ENCODE peak calls at places on chromosomes 6 and 20, in five cellular contexts. O is ovary, C is A549, H is suprapubic skin, A is transverse colon. E is an unnamed sample. For H3K4me1, the result is how much of the 10 kb centered on the place peaks cover.

GRCh38 chr20:26276811-26277210 is 580.2 kb upstream of the ZNF337 start:
- DNase-seq in H (no peak), A (no peak), O (no peak), C (no peak), E (no peak)

GRCh38 chr6:31620586-31621319 is at the start of gene PRRC2A:
- DNase-seq in H (peak), A (peak), O (peak), C (no peak), E (peak)

GRCh38 chr20:36541227-36542018 is at the start of gene MYL9:
- DNase-seq in O (peak), H (peak), A (peak), C (no peak), E (peak)

GRCh38 chr20:13105864-13106457 is 97.2 kb downstream of the SPTLC3 start:
- DNase-seq in H (no peak), O (no peak), C (peak), A (no peak), E (no peak)

GRCh38 chr20:21020656-21021004 is 85.5 kb downstream of the LINC00237 start:
- DNase-seq in A (no peak), C (no peak), O (no peak), H (no peak), E (no peak)

GRCh38 chr6:27092316-27092692 is 155.2 kb upstream of the PRSS16 start:
- DNase-seq in C (no peak), O (no peak), H (no peak), A (no peak), E (no peak)

GRCh38 chr6:133953634-133954415 is 801 bp downstream of the TBPL1 start:
- DNase-seq in H (no peak), O (no peak), C (no peak), A (no peak), E (no peak)

GRCh38 chr20:49400410-49400809 is 82.1 kb downstream of the KCNB1 start:
- DNase-seq in O (peak), H (no peak), C (no peak), A (peak), E (peak)

GRCh38 chr20:63060057-63060991 is 53.6 kb upstream of the BHLHE23 start:
- DNase-seq in A (no peak), O (no peak), H (peak), C (no peak), E (no peak)

GRCh38 chr6:57021086-57021720 is 25.3 kb upstream of the KIAA1586 start:
- DNase-seq in A (no peak), O (no peak), C (peak), H (no peak), E (no peak)

GRCh38 chr6:11374036-11375010 is 141.9 kb upstream of the NEDD9 start:
- DNase-seq in O (no peak), H (no peak), C (no peak), A (no peak), E (no peak)

GRCh38 chr6:54981647-54982046 is 135.1 kb downstream of the FAM83B start:
- DNase-seq in H (no peak), O (no peak), C (no peak), A (no peak), E (no peak)

GRCh38 chr6:16729183-16729696 is 32.0 kb downstream of the ATXN1 start:
- DNase-seq in C (peak), A (no peak), O (no peak), H (no peak), E (no peak)

GRCh38 chr6:135944120-135944519 is 92.6 kb downstream of the PDE7B start:
- DNase-seq in H (no peak), C (no peak), A (no peak), O (no peak), E (no peak)

GRCh38 chr6:84897874-84898635 is 133.7 kb upstream of the TBX18 start:
- DNase-seq in H (no peak), O (no peak), A (no peak), C (peak), E (no peak)

GRCh38 chr6:110575910-110576463 is 99.6 kb upstream of the SLC22A16 start:
- DNase-seq in H (no peak), C (no peak), O (no peak), A (no peak), E (no peak)

GRCh38 chr6:56995347-56995746 is 40.4 kb downstream of the BEND6 start:
- DNase-seq in O (no peak), H (no peak), C (peak), A (no peak), E (no peak)

GRCh38 chr6:97102152-97102790 is 177.7 kb downstream of the KLHL32 start:
- DNase-seq in A (no peak), C (no peak), O (no peak), H (no peak), E (no peak)

GRCh38 chr6:23784313-23784919 is 341.6 kb upstream of the NRSN1 start:
- DNase-seq in O (no peak), H (no peak), C (no peak), A (no peak), E (no peak)

GRCh38 chr20:34524426-34524825 is 8.2 kb downstream of the DYNLRB1 start:
- DNase-seq in A (no peak), H (no peak), O (no peak), C (no peak), E (no peak)

GRCh38 chr6:28922841-28923317 is 906 bp downstream of the TRIM27 start:
- DNase-seq in O (no peak), H (no peak), C (peak), A (peak), E (no peak)

GRCh38 chr6:118606268-118606667 is 45.1 kb downstream of the CEP85L start:
- DNase-seq in O (no peak), C (no peak), H (no peak), A (no peak), E (no peak)

GRCh38 chr6:83051386-83052172 is 14.1 kb downstream of the UBE3D start:
- DNase-seq in H (no peak), C (no peak), O (no peak), A (no peak), E (no peak)

GRCh38 chr20:44643596-44644383 is 7.7 kb downstream of the ADA start:
- DNase-seq in O (peak), C (peak), A (peak), H (peak), E (peak)

GRCh38 chr6:30857537-30857936 is 26.8 kb upstream of the DDR1 start:
- DNase-seq in A (no peak), C (no peak), H (no peak), O (no peak), E (no peak)

GRCh38 chr20:37920679-37921322 is 17.9 kb downstream of the VSTM2L start:
- DNase-seq in A (no peak), H (no peak), C (no peak), O (no peak), E (no peak)

GRCh38 chr6:158219229-158219628 is 51.1 kb downstream of the GTF2H5 start:
- DNase-seq in H (no peak), O (no peak), C (peak), A (peak), E (no peak)

GRCh38 chr6:44481765-44482164 is 94.3 kb downstream of the CDC5L start:
- DNase-seq in C (no peak), H (no peak), A (no peak), O (no peak), E (no peak)

GRCh38 chr6:118353564-118353963 is 194.5 kb upstream of the PLN start:
- DNase-seq in A (no peak), O (no peak), C (no peak), H (no peak), E (no peak)

GRCh38 chr6:155196891-155197290 is 66.9 kb upstream of the CLDN20 start:
- DNase-seq in H (no peak), C (no peak), O (no peak), A (no peak), E (no peak)

GRCh38 chr6:34447915-34448314 is 18.0 kb upstream of the PACSIN1 start:
- DNase-seq in C (no peak), H (no peak), O (no peak), A (peak), E (no peak)

GRCh38 chr6:90537723-90538407 is 49.0 kb downstream of the MAP3K7 start:
- DNase-seq in O (no peak), H (no peak), C (no peak), A (no peak), E (no peak)

GRCh38 chr6:22219916-22220315 is 76.9 kb downstream of the PRL start:
- DNase-seq in H (no peak), A (no peak), O (no peak), C (no peak), E (no peak)

GRCh38 chr20:12798286-12798685 is 210.5 kb upstream of the SPTLC3 start:
- DNase-seq in O (no peak), C (no peak), A (no peak), H (no peak), E (no peak)

GRCh38 chr20:57840066-57840465 is 130.3 kb upstream of the PMEPA1 start:
- DNase-seq in A (no peak), C (no peak), H (no peak), O (no peak), E (no peak)

GRCh38 chr20:46009847-46010246 is 1.1 kb downstream of the MMP9 start:
- DNase-seq in O (no peak), A (no peak), H (no peak), C (no peak), E (no peak)

GRCh38 chr6:33894438-33894837 is 90.6 kb upstream of the MLN start:
- DNase-seq in C (no peak), O (no peak), H (no peak), A (no peak), E (no peak)

GRCh38 chr6:93468291-93468690 is 48.9 kb upstream of the EPHA7 start:
- DNase-seq in O (no peak), H (no peak), A (no peak), C (no peak), E (no peak)

GRCh38 chr6:132751306-132751705 is 6.4 kb downstream of the VNN2 start:
- DNase-seq in H (no peak), O (no peak), C (no peak), A (no peak), E (no peak)

GRCh38 chr6:132749111-132749510 is 8.6 kb downstream of the VNN2 start:
- DNase-seq in H (no peak), C (no peak), O (no peak), A (no peak), E (peak)

GRCh38 chr6:132752255-132752654 is 5.4 kb downstream of the VNN2 start:
- DNase-seq in O (no peak), C (no peak), H (no peak), A (no peak), E (no peak)

GRCh38 chr6:132751828-132752227 is 5.9 kb downstream of the VNN2 start:
- DNase-seq in H (no peak), A (no peak), C (no peak), O (no peak), E (no peak)

GRCh38 chr6:132750455-132751248 is 7.1 kb downstream of the VNN2 start:
- DNase-seq in H (no peak), O (no peak), A (no peak), C (no peak), E (no peak)
- TF ChIP-seq EP300 in H (no peak), O (no peak), A (no peak), C (no peak), E (no peak)

GRCh38 chr6:164109770-164110140 is 695.2 kb downstream of the QKI start:
- DNase-seq in C (no peak), O (no peak), A (no peak), H (no peak), E (peak)
- H3K4me1 ChIP-seq in C (under half), O (under half), A (under half), H (under half), E (under half)

GRCh38 chr6:170096191-170096802 is 194.6 kb downstream of the DLL1 start:
- DNase-seq in C (no peak), A (no peak), H (peak), O (peak), E (no peak)
- TF ChIP-seq EP300 in C (no peak), A (no peak), H (no peak), O (no peak), E (no peak)

DNA sequence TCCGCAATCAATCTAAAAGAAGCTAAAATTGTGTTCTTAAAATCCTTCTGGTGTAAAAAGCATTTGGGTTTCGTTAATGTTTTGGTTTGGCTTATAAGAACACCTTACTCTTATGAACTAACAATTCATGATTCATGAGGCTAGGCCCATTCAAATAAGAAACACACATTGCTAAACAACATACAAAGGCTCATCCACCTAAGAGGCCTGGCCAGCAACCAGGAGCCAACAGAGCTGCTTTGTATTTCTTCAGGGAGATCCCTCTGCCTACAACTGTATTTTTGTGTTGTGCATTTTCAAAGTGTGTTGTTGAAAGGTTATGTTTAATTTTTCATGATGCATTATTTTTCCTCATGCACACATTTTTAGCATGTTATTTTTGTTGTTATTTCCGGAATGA is 98.6 kb downstream of the PTPRK start:
- DNase-seq in H (no peak), O (no peak), A (no peak), C (no peak), E (no peak)
- H3K4me1 ChIP-seq in H (under half), O (under half), A (under half), C (under half), E (under half)

GRCh38 chr6:157021267-157022021 is 244.3 kb downstream of the ARID1B start:
- DNase-seq in A (peak), H (peak), O (peak), C (peak), E (peak)
- TF ChIP-seq EP300 in A (no peak), H (no peak), O (no peak), C (no peak), E (peak)

GRCh38 chr6:39911513-39912125 is 22.6 kb downstream of the MOCS1 start:
- DNase-seq in H (no peak), O (no peak), C (no peak), A (no peak), E (no peak)

GRCh38 chr6:39909701-39910100 is 24.6 kb downstream of the MOCS1 start:
- DNase-seq in O (no peak), A (no peak), C (no peak), H (no peak), E (no peak)

GRCh38 chr6:39910164-39910563 is 24.1 kb downstream of the MOCS1 start:
- DNase-seq in A (no peak), O (no peak), C (no peak), H (no peak), E (no peak)

GRCh38 chr6:39907871-39908575 is 26.2 kb downstream of the MOCS1 start:
- DNase-seq in O (no peak), A (no peak), H (no peak), C (no peak), E (no peak)

DNA sequence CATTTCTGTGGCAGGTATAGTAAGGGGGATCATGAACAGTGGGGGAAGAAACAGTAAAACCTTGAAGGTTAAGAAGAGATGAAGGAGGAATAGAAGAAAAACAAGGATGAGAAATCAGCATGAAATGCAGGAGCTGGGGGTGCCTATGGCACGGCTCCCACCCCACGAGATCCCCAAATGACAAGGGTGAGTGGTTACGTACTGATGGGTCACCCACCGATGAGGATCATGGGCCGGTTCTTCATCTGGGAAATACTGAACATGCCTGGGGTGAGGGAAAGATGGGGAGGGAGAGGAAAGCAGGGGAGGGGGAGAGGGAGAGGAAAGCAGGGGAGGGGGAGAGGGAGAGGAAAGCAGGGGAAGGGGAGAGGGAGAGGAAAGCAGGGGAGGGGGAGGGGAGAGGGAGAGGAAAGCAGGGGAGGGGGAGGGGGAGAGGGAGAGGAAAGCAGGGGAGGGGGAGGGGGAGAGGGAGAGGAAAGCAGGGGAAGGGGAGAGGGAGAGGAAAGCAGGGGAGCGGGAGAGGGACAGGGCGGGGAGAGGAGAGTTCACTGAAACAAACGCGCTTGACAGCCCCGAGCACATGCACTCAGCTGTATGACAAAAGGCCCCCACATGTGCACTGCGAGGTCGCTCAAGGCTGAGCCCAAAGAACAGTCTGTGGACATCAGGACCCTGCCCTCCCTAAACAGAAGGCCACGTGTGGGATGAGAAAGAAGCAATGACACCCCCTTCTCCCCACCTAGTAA is 25.3 kb downstream of the MOCS1 start:
- DNase-seq in O (no peak), C (no peak), H (no peak), A (no peak), E (no peak)
- H3K4me1 ChIP-seq in O (under half), C (under half), H (under half), A (under half), E (under half)

DNA sequence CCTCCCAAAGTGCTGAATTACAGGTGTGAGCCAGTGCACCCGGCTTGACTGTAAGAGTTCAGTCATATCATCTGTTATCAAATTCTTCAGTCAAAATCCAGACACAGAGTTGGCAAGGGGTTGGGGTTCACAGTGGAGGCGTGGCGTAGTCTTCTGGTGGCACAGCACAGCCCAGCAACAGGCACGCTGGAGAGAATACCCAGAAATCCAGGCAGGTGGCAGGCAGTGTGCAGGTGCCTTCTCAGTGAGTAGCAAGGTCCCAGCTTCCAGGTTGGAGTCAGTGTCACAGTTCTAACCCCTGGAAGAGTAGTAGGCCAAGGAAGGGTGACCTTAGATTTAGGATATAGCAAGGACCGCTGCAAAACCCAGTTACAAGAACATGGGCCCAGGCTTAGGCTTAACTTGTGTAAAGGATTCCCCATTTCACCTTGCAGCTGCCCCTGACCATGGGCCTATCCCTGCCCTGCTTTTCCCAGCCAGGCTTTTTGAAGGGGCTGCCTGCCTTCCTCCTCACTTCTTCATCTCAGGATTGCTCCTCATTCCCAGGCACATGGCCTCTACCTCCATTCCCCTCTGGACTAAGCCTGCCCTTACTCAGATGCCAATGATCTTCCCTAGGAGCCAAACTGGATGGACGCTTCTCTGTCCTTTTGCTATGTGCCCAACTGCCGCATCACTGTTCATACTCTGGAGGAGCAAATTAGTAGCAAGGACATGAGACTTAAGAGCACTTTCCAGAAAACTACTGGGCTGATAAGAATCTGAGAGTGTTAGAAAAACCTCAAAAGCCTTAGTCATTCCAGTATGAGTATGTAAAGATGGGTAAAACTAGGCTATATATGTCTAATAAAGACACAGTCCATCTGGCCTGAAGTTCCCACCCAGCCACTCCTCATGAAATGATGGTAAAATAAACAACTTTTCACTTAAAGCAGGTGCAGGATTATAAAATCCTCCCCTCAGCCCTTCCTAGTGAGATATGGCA is 30.3 kb downstream of the SHLD1 start:
- DNase-seq in H (no peak), O (no peak), A (no peak), C (no peak), E (no peak)
- TF ChIP-seq EP300 in H (no peak), O (no peak), A (no peak), C (no peak), E (no peak)

DNA sequence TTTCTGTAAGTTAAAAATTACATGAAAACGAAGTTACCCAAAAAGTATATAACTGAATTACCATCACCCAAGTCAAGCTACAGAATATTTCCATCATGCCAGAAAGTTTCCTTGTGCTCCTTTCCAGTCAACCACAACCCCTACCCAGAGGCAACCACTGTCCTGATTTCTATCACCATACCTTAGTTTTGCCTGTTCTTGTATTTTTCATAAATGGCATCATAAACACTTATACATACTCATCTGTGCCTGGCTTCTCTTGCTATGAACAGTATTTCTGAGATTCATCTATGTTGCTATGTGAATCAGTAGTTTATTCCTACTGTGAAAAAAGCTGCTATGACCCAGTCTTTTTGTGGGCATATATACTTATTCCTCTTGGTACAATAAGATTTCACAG is 7.4 kb downstream of the FKBP5 start:
- DNase-seq in O (no peak), C (no peak), H (no peak), A (no peak), E (no peak)
- H3K4me1 ChIP-seq in O (under half), C (under half), H (half or more), A (under half), E (under half)